ENCODE peak calls at places on chromosomes 5 and 9, in six cellular contexts. T, S, D, X, A and H are unnamed samples. For H3K4me1, the result is how much of the 10 kb centered on the place peaks cover.

GRCh38 chr5:139638090-139638735 is 9.9 kb upstream of the CXXC5 start:
- DNase-seq in T (peak), S (peak), D (peak), X (peak), A (peak), H (no peak)

GRCh38 chr5:159995841-159996240 is 13.1 kb upstream of the TTC1 start:
- DNase-seq in T (no peak), S (no peak), D (no peak), X (no peak), A (no peak), H (no peak)

GRCh38 chr9:64773491-64773931 is 511.5 kb downstream of the FOXD4L5 start:
- DNase-seq in T (no peak), S (peak), D (no peak), X (no peak), A (peak), H (peak)

GRCh38 chr9:100074989-100075388 is 23.8 kb downstream of the ERP44 start:
- DNase-seq in T (no peak), S (no peak), D (no peak), X (no peak), A (no peak), H (no peak)

GRCh38 chr9:77756449-77756848 is 108.3 kb upstream of the GNA14 start:
- DNase-seq in T (no peak), S (no peak), D (no peak), X (no peak), A (no peak), H (no peak)

GRCh38 chr5:103120607-103121200 is 603 bp downstream of the PPIP5K2 start:
- DNase-seq in T (no peak), S (peak), D (peak), X (peak), A (peak), H (peak)

GRCh38 chr9:98536542-98537173 is 172.1 kb downstream of the GABBR2 start:
- DNase-seq in T (no peak), S (no peak), D (no peak), X (no peak), A (no peak), H (peak)

GRCh38 chr5:72231989-72232703 is 87.9 kb downstream of the MRPS27 start:
- DNase-seq in T (no peak), S (peak), D (no peak), X (no peak), A (no peak), H (no peak)

GRCh38 chr9:17135578-17135904 is 701 bp downstream of the CNTLN start:
- DNase-seq in T (no peak), S (no peak), D (no peak), X (peak), A (no peak), H (no peak)

GRCh38 chr9:23005061-23005690 is 558.6 kb downstream of the DMRTA1 start:
- DNase-seq in T (no peak), S (no peak), D (no peak), X (no peak), A (peak), H (no peak)

GRCh38 chr5:14909369-14909768 is 37.8 kb upstream of the ANKH start:
- DNase-seq in T (no peak), S (no peak), D (no peak), X (no peak), A (no peak), H (no peak)

GRCh38 chr5:78504726-78505431 is 143.7 kb downstream of the LHFPL2 start:
- DNase-seq in T (peak), S (peak), D (peak), X (peak), A (peak), H (peak)

GRCh38 chr9:123682746-123683145 is 247.2 kb downstream of the DENND1A start:
- DNase-seq in T (no peak), S (no peak), D (no peak), X (no peak), A (no peak), H (no peak)
- H3K4me1 ChIP-seq in T (under half), S (under half), D (under half), X (under half), A (under half), H (half or more)

DNA sequence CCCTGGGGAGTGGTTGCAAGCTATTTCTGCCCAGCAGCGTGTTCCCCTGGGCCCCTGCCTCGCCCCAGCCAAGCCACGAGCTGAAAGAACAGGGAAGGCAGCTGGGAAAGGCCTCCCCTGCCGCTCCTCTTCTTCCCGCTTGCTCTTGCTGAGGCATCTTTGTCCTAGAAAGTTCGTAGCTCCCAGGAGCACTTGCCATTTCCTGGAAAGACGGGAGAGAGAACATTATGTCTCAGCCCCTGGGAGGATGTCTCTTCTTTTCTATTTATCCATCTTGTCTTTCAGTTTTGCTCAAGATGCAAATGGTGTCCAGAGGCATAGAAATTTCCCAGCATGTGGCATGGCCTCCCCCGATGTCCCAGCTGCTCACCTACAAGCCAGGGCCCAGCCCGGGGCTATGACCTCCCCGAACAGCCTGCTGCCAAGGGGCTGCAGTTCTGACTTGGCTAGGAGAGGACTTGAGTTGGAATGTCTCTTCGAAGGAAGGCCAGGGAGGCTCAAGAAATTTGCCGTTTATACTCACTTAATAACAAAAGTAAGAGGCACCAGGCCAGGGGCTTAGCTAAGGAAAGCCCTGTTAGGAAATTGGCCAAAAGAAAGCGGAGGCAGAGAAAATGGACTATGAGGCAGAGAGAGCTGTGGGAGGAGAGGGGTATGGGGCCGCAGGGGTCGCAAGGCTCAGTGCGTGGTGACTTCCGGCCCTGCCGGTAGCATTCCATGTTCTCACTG is 87.3 kb downstream of the LIFR start:
- DNase-seq in T (peak), S (no peak), D (no peak), X (no peak), A (no peak), H (peak)
- H3K4me1 ChIP-seq in T (half or more), S (under half), D (under half), X (under half), A (under half), H (under half)

GRCh38 chr5:179269781-179270543 is 75.3 kb downstream of the ADAMTS2 start:
- DNase-seq in T (no peak), S (no peak), D (no peak), X (no peak), A (peak), H (peak)
- H3K4me1 ChIP-seq in T (under half), S (half or more), D (under half), X (under half), A (half or more), H (under half)

GRCh38 chr5:180817847-180818246 is 15.2 kb upstream of the MGAT1 start:
- DNase-seq in T (no peak), S (no peak), D (no peak), X (no peak), A (no peak), H (no peak)
- H3K4me1 ChIP-seq in T (half or more), S (under half), D (under half), X (under half), A (under half), H (under half)

DNA sequence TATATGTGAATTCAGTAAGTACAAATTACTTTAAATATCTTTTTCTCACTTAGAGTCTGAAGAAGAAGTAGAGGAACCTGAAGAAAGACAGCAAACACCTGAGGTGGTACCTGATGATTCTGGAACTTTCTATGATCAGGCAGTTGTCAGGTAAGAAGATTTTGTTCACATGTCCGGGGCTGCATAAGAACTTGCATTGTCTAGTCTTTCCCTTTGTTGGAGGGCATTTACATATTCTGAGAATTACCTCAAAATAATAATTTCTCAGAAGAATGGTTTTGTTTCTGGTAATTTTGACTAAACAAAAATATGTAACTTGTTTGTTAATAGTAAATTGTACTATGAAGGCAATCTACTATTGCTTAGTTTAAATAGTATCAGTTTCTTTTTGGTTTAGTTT is 23.7 kb downstream of the G3BP1 start:
- DNase-seq in T (no peak), S (no peak), D (no peak), X (no peak), A (no peak), H (no peak)
- H3K4me1 ChIP-seq in T (under half), S (under half), D (under half), X (under half), A (under half), H (under half)

GRCh38 chr5:179256229-179257189 is 88.8 kb downstream of the ADAMTS2 start:
- DNase-seq in T (no peak), S (no peak), D (no peak), X (no peak), A (no peak), H (no peak)

GRCh38 chr5:179255527-179256228 is 89.6 kb downstream of the ADAMTS2 start:
- DNase-seq in T (no peak), S (no peak), D (no peak), X (no peak), A (no peak), H (no peak)

GRCh38 chr5:179258001-179258921 is 87.0 kb downstream of the ADAMTS2 start:
- DNase-seq in T (peak), S (no peak), D (no peak), X (no peak), A (no peak), H (no peak)

GRCh38 chr5:179258922-179259730 is 86.1 kb downstream of the ADAMTS2 start:
- DNase-seq in T (no peak), S (peak), D (no peak), X (no peak), A (peak), H (peak)

DNA sequence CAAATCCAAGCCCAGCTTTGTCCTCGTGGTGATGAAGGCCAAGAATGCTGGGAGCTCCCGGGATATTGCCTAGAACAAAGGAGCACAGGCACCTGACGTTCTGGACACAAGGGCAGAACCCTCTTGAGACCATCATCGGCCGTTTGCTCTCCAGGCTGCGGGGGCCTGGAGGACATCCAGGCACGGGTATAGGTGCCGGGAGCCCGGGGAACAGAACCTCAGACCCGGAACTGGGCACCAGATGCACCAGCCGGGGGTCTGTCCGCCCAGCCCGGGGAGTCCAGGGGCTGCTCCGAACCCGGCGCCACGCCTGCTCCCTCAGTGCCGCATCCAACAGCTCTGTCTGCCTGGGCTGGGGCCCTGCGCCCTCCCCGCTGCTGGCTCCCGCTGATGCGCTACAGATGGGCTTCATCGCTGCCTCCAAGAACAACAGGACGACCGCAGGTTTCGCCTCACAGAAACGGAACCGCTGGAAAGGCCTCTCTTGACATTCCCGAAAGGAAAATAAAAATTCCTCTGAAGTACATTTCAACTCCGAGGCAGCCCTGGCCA is 88.0 kb downstream of the ADAMTS2 start:
- DNase-seq in T (no peak), S (no peak), D (no peak), X (no peak), A (no peak), H (no peak)
- H3K4me1 ChIP-seq in T (under half), S (under half), D (under half), X (under half), A (under half), H (under half)

GRCh38 chr9:128768581-128768980 is 3.1 kb downstream of the ZER1 start:
- DNase-seq in T (no peak), S (no peak), D (no peak), X (no peak), A (no peak), H (no peak)

GRCh38 chr9:128764361-128764760 is 7.4 kb downstream of the ZER1 start:
- DNase-seq in T (no peak), S (no peak), D (no peak), X (no peak), A (no peak), H (no peak)

GRCh38 chr9:128762664-128763449 is 8.9 kb downstream of the ZER1 start:
- DNase-seq in T (no peak), S (no peak), D (no peak), X (no peak), A (no peak), H (no peak)

GRCh38 chr9:128770286-128770685 is 1.4 kb downstream of the ZER1 start:
- DNase-seq in T (no peak), S (no peak), D (no peak), X (no peak), A (no peak), H (no peak)

GRCh38 chr9:128765499-128765898 is 6.2 kb downstream of the ZER1 start:
- DNase-seq in T (no peak), S (no peak), D (no peak), X (no peak), A (no peak), H (no peak)
- H3K4me1 ChIP-seq in T (under half), S (under half), D (under half), X (under half), A (under half), H (under half)

DNA sequence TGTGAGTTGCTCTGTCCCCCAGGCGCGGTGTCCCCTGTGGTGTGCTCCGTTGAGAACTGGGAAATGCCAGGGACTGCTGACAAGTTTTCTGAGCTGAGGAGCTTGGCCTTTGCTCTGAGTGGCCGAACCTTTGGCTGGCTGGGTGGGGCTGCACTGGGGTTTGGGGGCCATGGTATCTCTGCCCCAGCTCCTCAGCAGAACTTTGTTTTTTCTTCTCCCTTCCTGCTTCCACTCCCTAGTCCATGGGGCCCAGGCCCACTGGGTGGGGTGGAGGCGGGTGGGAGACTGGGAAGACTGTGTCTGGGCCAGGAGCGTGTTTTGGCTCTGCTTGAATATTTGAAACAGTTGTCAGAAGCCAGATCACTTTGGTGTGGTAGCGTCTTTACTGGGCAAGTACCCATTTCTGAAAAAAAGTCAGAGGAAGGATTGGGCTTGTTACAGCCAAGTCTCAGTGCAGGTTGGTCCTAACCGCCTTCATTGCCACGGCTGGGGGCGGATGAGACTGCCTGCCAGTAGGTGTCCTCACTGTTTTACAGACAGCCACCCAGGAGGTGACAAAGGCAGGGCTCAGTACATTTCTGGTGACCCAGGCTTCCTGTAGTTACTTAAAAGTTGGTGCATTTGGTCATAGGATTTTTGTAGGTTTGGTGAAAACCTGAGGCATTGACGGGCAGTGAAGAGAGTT is 92.7 kb downstream of the DAB2IP start:
- DNase-seq in T (peak), S (peak), D (peak), X (peak), A (peak), H (peak)
- H3K4me1 ChIP-seq in T (half or more), S (under half), D (under half), X (under half), A (under half), H (under half)